ENCODE peak calls at places on chromosomes 12 and 14, in six cellular contexts. One of them, this sample, is unnamed.

GRCh38 chr14:31229638-31230229 is 22.1 kb upstream of the HECTD1 start:
- DNase-seq in choroid plexus epithelial cell: peak
- DNase-seq in endothelial cell: no peak
- DNase-seq in fibroblast of mammary gland: peak
- DNase-seq in mucosa of descending colon: no peak
- DNase-seq in H7: peak
- DNase-seq in this sample: peak

GRCh38 chr12:46209914-46210834 is 58.7 kb downstream of the SLC38A1 start:
- DNase-seq in mucosa of descending colon: peak
- DNase-seq in endothelial cell: no peak
- DNase-seq in H7: no peak
- DNase-seq in fibroblast of mammary gland: peak
- DNase-seq in choroid plexus epithelial cell: no peak
- DNase-seq in this sample: peak

GRCh38 chr14:97580923-97581495 is 783.8 kb downstream of the VRK1 start:
- DNase-seq in mucosa of descending colon: no peak
- DNase-seq in H7: peak
- DNase-seq in fibroblast of mammary gland: no peak
- DNase-seq in endothelial cell: peak
- DNase-seq in choroid plexus epithelial cell: no peak
- DNase-seq in this sample: no peak

GRCh38 chr12:101876861-101877815 is at the start of gene DRAM1:
- DNase-seq in endothelial cell: peak
- DNase-seq in H7: peak
- DNase-seq in fibroblast of mammary gland: peak
- DNase-seq in choroid plexus epithelial cell: peak
- DNase-seq in mucosa of descending colon: peak
- DNase-seq in this sample: peak

GRCh38 chr12:29561736-29562135 is 64.2 kb upstream of the OVCH1 start:
- DNase-seq in choroid plexus epithelial cell: peak
- DNase-seq in mucosa of descending colon: no peak
- DNase-seq in fibroblast of mammary gland: no peak
- DNase-seq in endothelial cell: no peak
- DNase-seq in H7: no peak
- DNase-seq in this sample: no peak

GRCh38 chr12:101064721-101065120 is 145.3 kb downstream of the SLC5A8 start:
- DNase-seq in endothelial cell: no peak
- DNase-seq in mucosa of descending colon: no peak
- DNase-seq in fibroblast of mammary gland: no peak
- DNase-seq in H7: no peak
- DNase-seq in choroid plexus epithelial cell: no peak
- DNase-seq in this sample: no peak

GRCh38 chr14:95265106-95266094 is 54.3 kb downstream of the CLMN start:
- DNase-seq in fibroblast of mammary gland: peak
- DNase-seq in H7: no peak
- DNase-seq in endothelial cell: no peak
- DNase-seq in mucosa of descending colon: no peak
- DNase-seq in choroid plexus epithelial cell: peak
- DNase-seq in this sample: no peak

GRCh38 chr12:80837342-80837978 is 100.3 kb downstream of the LIN7A start:
- DNase-seq in H7: peak
- DNase-seq in endothelial cell: peak
- DNase-seq in mucosa of descending colon: no peak
- DNase-seq in choroid plexus epithelial cell: peak
- DNase-seq in fibroblast of mammary gland: peak
- DNase-seq in this sample: no peak

GRCh38 chr12:53234236-53234635 is 2.2 kb upstream of the RARG start:
- DNase-seq in H7: peak
- DNase-seq in endothelial cell: no peak
- DNase-seq in mucosa of descending colon: no peak
- DNase-seq in fibroblast of mammary gland: no peak
- DNase-seq in choroid plexus epithelial cell: no peak
- DNase-seq in this sample: no peak

GRCh38 chr14:20400589-20400964 is 12.7 kb downstream of the TEP1 start:
- DNase-seq in H7: no peak
- DNase-seq in mucosa of descending colon: no peak
- DNase-seq in choroid plexus epithelial cell: no peak
- DNase-seq in fibroblast of mammary gland: no peak
- DNase-seq in endothelial cell: no peak
- DNase-seq in this sample: no peak

GRCh38 chr14:98325761-98326160 is 946.2 kb downstream of the BCL11B start:
- DNase-seq in H7: no peak
- DNase-seq in choroid plexus epithelial cell: no peak
- DNase-seq in mucosa of descending colon: no peak
- DNase-seq in fibroblast of mammary gland: no peak
- DNase-seq in endothelial cell: no peak
- DNase-seq in this sample: no peak

GRCh38 chr12:46221255-46222128 is 47.4 kb downstream of the SLC38A1 start:
- DNase-seq in fibroblast of mammary gland: peak
- DNase-seq in endothelial cell: no peak
- DNase-seq in H7: no peak
- DNase-seq in choroid plexus epithelial cell: peak
- DNase-seq in mucosa of descending colon: no peak
- DNase-seq in this sample: no peak

GRCh38 chr12:67795235-67795634 is 146.7 kb downstream of the DYRK2 start:
- DNase-seq in choroid plexus epithelial cell: peak
- DNase-seq in fibroblast of mammary gland: no peak
- DNase-seq in H7: no peak
- DNase-seq in mucosa of descending colon: no peak
- DNase-seq in endothelial cell: no peak
- DNase-seq in this sample: no peak

GRCh38 chr12:39572551-39572950 is 47.1 kb downstream of the ABCD2 start:
- DNase-seq in fibroblast of mammary gland: no peak
- DNase-seq in H7: no peak
- DNase-seq in endothelial cell: no peak
- DNase-seq in mucosa of descending colon: no peak
- DNase-seq in choroid plexus epithelial cell: no peak
- DNase-seq in this sample: no peak

GRCh38 chr14:94599656-94600004 is 12.6 kb upstream of the SERPINA3 start:
- DNase-seq in fibroblast of mammary gland: no peak
- DNase-seq in choroid plexus epithelial cell: peak
- DNase-seq in H7: no peak
- DNase-seq in mucosa of descending colon: no peak
- DNase-seq in endothelial cell: no peak
- DNase-seq in this sample: no peak

GRCh38 chr12:40942326-40942725 is 245.8 kb upstream of the PDZRN4 start:
- DNase-seq in choroid plexus epithelial cell: peak
- DNase-seq in H7: no peak
- DNase-seq in endothelial cell: no peak
- DNase-seq in fibroblast of mammary gland: peak
- DNase-seq in mucosa of descending colon: no peak
- DNase-seq in this sample: no peak

GRCh38 chr12:75981247-75981646 is 50.3 kb downstream of the PHLDA1 start:
- DNase-seq in endothelial cell: no peak
- DNase-seq in fibroblast of mammary gland: no peak
- DNase-seq in choroid plexus epithelial cell: no peak
- DNase-seq in mucosa of descending colon: no peak
- DNase-seq in H7: no peak
- DNase-seq in this sample: no peak

GRCh38 chr12:125983094-125983783 is 918.0 kb downstream of the AACS start:
- DNase-seq in H7: peak
- DNase-seq in mucosa of descending colon: no peak
- DNase-seq in endothelial cell: no peak
- DNase-seq in choroid plexus epithelial cell: peak
- DNase-seq in fibroblast of mammary gland: no peak
- DNase-seq in this sample: no peak